ENCODE peak calls at places on chromosomes 1 and 21, in eight cellular contexts. Y is H1, T is germinal center, S is prostate gland, G is C1 segment of cervical spinal cord, Q is epithelial cell of esophagus, H is kidney, I is NCI-H1092 treated with DMSO at 0.1 percent for 48 hours. K is an unnamed sample.
A peak's percentile ranks its signal among the peaks of the same experiment; 100 is the strongest.

GRCh38 chr21:41648591-41649031 is 118.2 kb downstream of the RIPK4 start:
- DNase-seq in Y (no peak), T (no peak), S (no peak), G (no peak), Q (peak; percentile 81), H (no peak), I (no peak), K (peak; percentile 80)

GRCh38 chr21:15062566-15062965 is 2.2 kb downstream of the NRIP1 start:
- DNase-seq in Y (no peak), T (no peak), S (no peak), G (no peak), Q (peak; percentile 32), H (no peak), I (no peak), K (peak; percentile 42)

GRCh38 chr21:16678479-16678878 is 834.4 kb upstream of the CXADR start:
- DNase-seq in Y (no peak), T (no peak), S (no peak), G (no peak), Q (no peak), H (no peak), I (peak; percentile 91), K (no peak)

GRCh38 chr21:42465008-42465878 is 30.8 kb downstream of the RSPH1 start:
- DNase-seq in Y (no peak), T (peak; percentile 32), S (no peak), G (no peak), Q (peak; percentile 43), H (no peak), I (no peak), K (no peak)

GRCh38 chr1:207925210-207925609 is 14.3 kb upstream of the CD34 start:
- DNase-seq in Y (peak; percentile 59), T (no peak), S (peak; percentile 53), G (no peak), Q (peak; percentile 53), H (peak; percentile 78), I (no peak), K (no peak)

GRCh38 chr1:25906644-25907300 is 553 bp upstream of the STMN1 start:
- DNase-seq in Y (no peak), T (peak; percentile 19), S (peak; percentile 7), G (no peak), Q (peak; percentile 18), H (no peak), I (peak; percentile 80), K (no peak)

GRCh38 chr1:239914827-239915231 is 176.9 kb upstream of the FMN2 start:
- DNase-seq in Y (no peak), T (no peak), S (no peak), G (no peak), Q (peak; percentile 22), H (no peak), I (no peak), K (peak; percentile 94)

GRCh38 chr21:26098758-26099157 is 71.8 kb downstream of the APP start:
- DNase-seq in Y (no peak), T (no peak), S (no peak), G (no peak), Q (peak; percentile 92), H (no peak), I (no peak), K (peak; percentile 17)

GRCh38 chr1:209989525-209989924 is 51.5 kb downstream of the SYT14 start:
- DNase-seq in Y (no peak), T (no peak), S (no peak), G (no peak), Q (peak; percentile 32), H (no peak), I (peak; percentile 61), K (peak; percentile 42)

GRCh38 chr1:235999259-235999925 is 65.5 kb downstream of the NID1 start:
- DNase-seq in Y (no peak), T (no peak), S (no peak), G (no peak), Q (peak; percentile 90), H (no peak), I (no peak), K (peak; percentile 94)

GRCh38 chr1:203480525-203481084 is 5.0 kb downstream of the PRELP start:
- DNase-seq in Y (no peak), T (no peak), S (peak; percentile 39), G (peak; percentile 21), Q (peak; percentile 92), H (peak; percentile 83), I (peak; percentile 79), K (peak; percentile 92)

GRCh38 chr1:221963742-221964141 is 221.9 kb upstream of the DUSP10 start:
- DNase-seq in Y (no peak), T (no peak), S (no peak), G (no peak), Q (no peak), H (no peak), I (no peak), K (no peak)

GRCh38 chr1:42541104-42541503 is 78.0 kb downstream of the CCDC30 start:
- DNase-seq in Y (no peak), T (no peak), S (no peak), G (no peak), Q (no peak), H (no peak), I (no peak), K (no peak)

GRCh38 chr21:46393941-46394818 is 64.5 kb upstream of the DIP2A start:
- DNase-seq in Y (no peak), T (no peak), S (no peak), G (no peak), Q (no peak), H (no peak), I (peak; percentile 79), K (no peak)

GRCh38 chr1:154767315-154768240 is 102.5 kb downstream of the KCNN3 start:
- DNase-seq in Y (no peak), T (no peak), S (no peak), G (no peak), Q (peak; percentile 32), H (no peak), I (peak; percentile 38), K (peak; percentile 15)

GRCh38 chr1:165795894-165796293 is 27.2 kb upstream of the TMCO1 start:
- DNase-seq in Y (no peak), T (no peak), S (no peak), G (no peak), Q (no peak), H (no peak), I (no peak), K (no peak)

GRCh38 chr1:16920951-16921350 is 780 bp upstream of the CROCC start:
- DNase-seq in Y (no peak), T (no peak), S (no peak), G (no peak), Q (no peak), H (peak; percentile 67), I (no peak), K (no peak)

GRCh38 chr1:115666702-115667101 is 24.9 kb downstream of the VANGL1 start:
- DNase-seq in Y (no peak), T (no peak), S (peak; percentile 82), G (no peak), Q (no peak), H (no peak), I (peak; percentile 59), K (no peak)

GRCh38 chr1:185045793-185046441 is 559 bp downstream of the RNF2 start:
- DNase-seq in Y (peak; percentile 69), T (peak; percentile 58), S (peak; percentile 10), G (no peak), Q (peak; percentile 35), H (peak; percentile 78), I (peak; percentile 48), K (peak; percentile 47)

GRCh38 chr21:36156815-36157670 is at the start of gene DOP1B:
- DNase-seq in Y (no peak), T (peak; percentile 35), S (no peak), G (no peak), Q (peak; percentile 15), H (peak; percentile 83), I (no peak), K (no peak)

GRCh38 chr21:46021978-46022544 is 40.5 kb downstream of the COL6A1 start:
- DNase-seq in Y (no peak), T (no peak), S (no peak), G (no peak), Q (no peak), H (no peak), I (no peak), K (no peak)

GRCh38 chr1:114154963-114155322 is 1.3 kb upstream of the SYT6 start:
- DNase-seq in Y (peak; percentile 86), T (no peak), S (no peak), G (no peak), Q (peak; percentile 49), H (peak; percentile 71), I (no peak), K (no peak)

GRCh38 chr1:240491156-240491555 is 120.8 kb downstream of the GREM2 start:
- DNase-seq in Y (no peak), T (no peak), S (no peak), G (no peak), Q (peak; percentile 42), H (no peak), I (no peak), K (peak; percentile 58)

GRCh38 chr1:215076312-215076711 is 6.2 kb upstream of the KCNK2 start:
- DNase-seq in Y (no peak), T (no peak), S (no peak), G (no peak), Q (peak; percentile 80), H (no peak), I (no peak), K (peak; percentile 83)

GRCh38 chr1:225653463-225654276 is 747 bp upstream of the ENAH start:
- DNase-seq in Y (peak; percentile 81), T (peak; percentile 27), S (peak; percentile 65), G (no peak), Q (peak; percentile 80), H (peak; percentile 85), I (peak; percentile 82), K (peak; percentile 84)

GRCh38 chr1:154768456-154769125 is 101.5 kb downstream of the KCNN3 start:
- DNase-seq in Y (no peak), T (no peak), S (no peak), G (no peak), Q (no peak), H (no peak), I (no peak), K (no peak)